ENCODE peak calls at places on chromosomes 1 and 21, in eight cellular contexts. D is right lobe of liver; I is H1; O is astrocyte of the cerebellum; B is mucosa of descending colon; C is GM23338; U is CD4-positive, alpha-beta T cell; J is WTC11. N is an unnamed sample.

GRCh38 chr1:238254935-238255334 is 364.2 kb upstream of the ZP4 start:
- DNase-seq in D (no peak), I (no peak), O (no peak), B (no peak), C (peak), U (no peak), J (peak), N (no peak)

GRCh38 chr1:61446531-61446991 is 278.4 kb downstream of the TM2D1 start:
- DNase-seq in D (no peak), I (no peak), O (no peak), B (no peak), C (no peak), U (no peak), J (no peak), N (no peak)

GRCh38 chr1:1318131-1318652 is 6.3 kb downstream of the INTS11 start:
- DNase-seq in D (no peak), I (no peak), O (peak), B (peak), C (peak), U (no peak), J (no peak), N (peak)

GRCh38 chr1:170530972-170531757 is 801 bp upstream of the GORAB start:
- DNase-seq in D (no peak), I (no peak), O (no peak), B (peak), C (peak), U (no peak), J (peak), N (no peak)

GRCh38 chr1:33460947-33461629 is 11.4 kb upstream of the ZSCAN20 start:
- DNase-seq in D (no peak), I (peak), O (no peak), B (peak), C (no peak), U (no peak), J (no peak), N (no peak)

GRCh38 chr1:15081088-15081487 is 72.5 kb upstream of the TMEM51 start:
- DNase-seq in D (no peak), I (no peak), O (no peak), B (no peak), C (no peak), U (no peak), J (no peak), N (no peak)

GRCh38 chr1:77341195-77341594 is 59.4 kb downstream of the AK5 start:
- DNase-seq in D (no peak), I (no peak), O (no peak), B (no peak), C (no peak), U (no peak), J (no peak), N (no peak)

GRCh38 chr1:166013232-166013631 is 153.6 kb downstream of the FAM78B start:
- DNase-seq in D (no peak), I (no peak), O (no peak), B (no peak), C (no peak), U (no peak), J (no peak), N (no peak)

GRCh38 chr1:155909894-155910293 is 1.3 kb downstream of the RIT1 start:
- DNase-seq in D (no peak), I (no peak), O (no peak), B (peak), C (no peak), U (no peak), J (no peak), N (no peak)

GRCh38 chr1:232655746-232656085 is 25.8 kb upstream of the SIPA1L2 start:
- DNase-seq in D (no peak), I (no peak), O (no peak), B (no peak), C (no peak), U (no peak), J (no peak), N (no peak)

GRCh38 chr1:201436461-201436860 is 14.9 kb upstream of the TNNI1 start:
- DNase-seq in D (peak), I (peak), O (no peak), B (no peak), C (peak), U (no peak), J (peak), N (no peak)

GRCh38 chr1:150148834-150149489 is 754 bp upstream of the PLEKHO1 start:
- DNase-seq in D (no peak), I (no peak), O (no peak), B (no peak), C (peak), U (no peak), J (no peak), N (no peak)

GRCh38 chr21:43727571-43728466 is 8.9 kb downstream of the PDXK start:
- DNase-seq in D (peak), I (no peak), O (no peak), B (no peak), C (no peak), U (no peak), J (peak), N (no peak)

GRCh38 chr1:211639500-211640361 is 35.7 kb downstream of the NEK2 start:
- DNase-seq in D (peak), I (no peak), O (peak), B (no peak), C (no peak), U (no peak), J (no peak), N (peak)

DNA sequence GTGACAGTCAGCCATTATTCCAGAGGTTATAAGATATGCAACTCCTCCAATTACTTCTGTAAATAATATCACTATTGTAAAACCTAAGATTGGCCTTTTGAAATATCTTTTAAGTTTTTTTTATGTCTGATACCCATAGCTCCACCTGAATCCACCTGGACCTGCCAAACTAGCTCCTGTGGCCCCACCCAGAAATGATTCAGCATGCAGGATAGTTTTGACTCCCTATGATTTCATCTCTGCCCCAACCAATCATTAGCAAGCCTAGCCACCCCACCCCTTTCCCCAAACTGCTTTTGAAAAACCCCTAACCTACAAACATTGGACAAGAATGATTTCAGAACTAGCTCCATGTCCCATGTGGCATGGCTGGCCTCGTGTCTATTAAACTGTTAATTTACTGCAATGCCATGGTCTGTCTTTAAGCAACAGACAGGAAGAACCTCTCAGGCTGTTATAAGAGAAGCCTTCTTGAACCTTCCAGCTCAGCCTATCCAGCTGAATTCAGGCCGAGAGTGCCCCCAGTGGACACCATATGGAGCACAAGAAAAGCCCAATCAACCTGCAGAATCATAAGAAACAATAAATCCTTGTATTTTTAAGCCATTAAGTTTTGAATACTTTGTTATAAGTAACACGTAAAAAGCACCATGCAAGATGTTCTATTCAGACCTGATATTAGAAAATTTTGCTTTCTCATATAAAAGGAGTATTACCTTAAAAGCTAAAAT is 263.0 kb upstream of the ZRANB2 start:
- DNase-seq in D (no peak), I (no peak), O (no peak), B (no peak), C (peak), U (no peak), J (peak), N (no peak)
- TF ChIP-seq CTCF in D (no peak), I (peak), O (no peak), B (no peak), C (peak), U (no peak), J (peak), N (no peak)

GRCh38 chr1:90370696-90371095 is 346.4 kb downstream of the BARHL2 start:
- DNase-seq in D (no peak), I (no peak), O (peak), B (no peak), C (no peak), U (no peak), J (no peak), N (no peak)
- TF ChIP-seq CTCF in D (no peak), I (no peak), O (no peak), B (no peak), C (no peak), U (no peak), J (no peak), N (no peak)

DNA sequence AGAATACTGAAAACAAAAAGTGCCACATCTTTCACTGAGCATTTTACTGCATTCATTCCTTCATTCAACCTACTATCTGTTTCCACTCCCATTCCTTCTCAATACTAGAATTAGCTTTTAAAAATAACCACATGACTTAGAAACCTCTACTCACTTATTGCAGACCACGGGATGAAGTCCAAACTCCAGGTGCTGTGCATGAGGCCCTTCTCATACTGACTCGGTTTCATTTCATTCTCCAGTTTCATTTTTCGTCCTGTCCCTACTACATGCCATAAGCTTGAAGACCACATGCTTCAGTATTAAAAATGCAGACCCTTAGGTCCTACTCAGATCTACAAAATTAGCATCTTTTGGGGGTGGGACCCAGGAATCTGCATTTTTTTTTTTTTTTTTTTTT is 2.3 kb upstream of the BACH1 start:
- DNase-seq in D (no peak), I (no peak), O (no peak), B (no peak), C (no peak), U (no peak), J (no peak), N (no peak)
- TF ChIP-seq CTCF in D (no peak), I (no peak), O (no peak), B (no peak), C (no peak), U (no peak), J (no peak), N (no peak)

GRCh38 chr1:159056069-159056698 is 20.4 kb downstream of the AIM2 start:
- DNase-seq in D (no peak), I (peak), O (no peak), B (no peak), C (peak), U (no peak), J (peak), N (no peak)
- TF ChIP-seq CTCF in D (no peak), I (peak), O (no peak), B (no peak), C (peak), U (no peak), J (peak), N (no peak)

DNA sequence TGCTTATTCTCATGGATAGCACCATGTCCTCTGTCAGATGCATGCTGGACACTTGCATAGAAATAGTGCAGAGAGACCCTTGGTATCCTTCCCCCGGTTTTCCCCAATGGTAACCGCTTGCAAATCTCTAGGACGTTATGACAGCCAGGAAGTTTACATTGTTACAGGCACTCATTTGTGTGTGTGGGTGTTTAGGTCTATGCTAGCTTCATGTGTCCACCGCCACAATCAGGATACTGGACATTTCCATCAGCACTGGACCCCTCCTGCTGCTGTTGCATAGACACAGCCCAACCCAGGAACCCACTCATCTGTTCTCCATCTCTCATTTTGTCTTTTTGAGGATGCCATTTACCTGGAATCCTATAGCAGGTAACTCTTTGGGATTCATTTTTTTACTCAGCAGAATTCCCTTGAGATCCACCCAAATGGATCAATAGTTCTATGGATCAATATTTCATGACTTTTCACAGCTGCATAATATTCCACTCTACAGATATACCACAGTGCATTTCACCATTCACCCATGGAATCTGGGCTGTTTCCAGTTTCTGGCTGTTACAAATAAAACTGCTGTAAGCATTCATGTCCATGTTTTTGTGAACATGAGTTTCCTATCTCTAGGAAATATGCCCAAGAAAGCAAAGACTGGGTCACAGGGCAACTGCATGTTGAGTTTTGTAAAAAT is 6.6 kb upstream of the WNT9A start:
- DNase-seq in D (no peak), I (no peak), O (no peak), B (no peak), C (no peak), U (no peak), J (no peak), N (no peak)
- TF ChIP-seq CTCF in D (no peak), I (no peak), O (no peak), B (no peak), C (no peak), U (no peak), J (no peak), N (no peak)

N was measured in AG04449.